ENCODE peak calls at places on chromosomes 16 and 17, in nine cellular contexts. L, O, W, M, C, S, P, K and E are unnamed samples.

GRCh38 chr16:22933173-22933572 is 119.2 kb downstream of the HS3ST2 start:
- DNase-seq in L (peak; percentile 7), O (no peak), W (no peak), M (no peak), C (no peak), S (no peak), P (no peak), K (no peak), E (no peak)

GRCh38 chr16:61471737-61472136 is 564.5 kb downstream of the CDH8 start:
- DNase-seq in L (no peak), O (no peak), W (no peak), M (no peak), C (no peak), S (no peak), P (no peak), K (no peak), E (no peak)

GRCh38 chr16:85553436-85554113 is 59.5 kb upstream of the GSE1 start:
- DNase-seq in L (no peak), O (peak; percentile 13), W (peak; percentile 72), M (peak; percentile 59), C (peak; percentile 38), S (no peak), P (peak; percentile 50), K (no peak), E (peak; percentile 61)

GRCh38 chr17:7888184-7888920 is at the start of gene CHD3:
- DNase-seq in L (peak; percentile 31), O (peak; percentile 16), W (peak; percentile 50), M (no peak), C (peak; percentile 29), S (peak; percentile 51), P (peak; percentile 51), K (no peak), E (no peak)

GRCh38 chr16:73951541-73951940 is 345.1 kb upstream of the PSMD7 start:
- DNase-seq in L (no peak), O (no peak), W (no peak), M (peak; percentile 13), C (no peak), S (no peak), P (no peak), K (no peak), E (no peak)

GRCh38 chr17:21033350-21033749 is 9.5 kb downstream of the USP22 start:
- DNase-seq in L (no peak), O (no peak), W (no peak), M (no peak), C (no peak), S (no peak), P (no peak), K (no peak), E (no peak)

GRCh38 chr17:63997341-63998048 is 656 bp upstream of the PRR29 start:
- DNase-seq in L (peak; percentile 1), O (no peak), W (no peak), M (no peak), C (peak; percentile 69), S (no peak), P (no peak), K (peak; percentile 22), E (no peak)

GRCh38 chr17:72392056-72393010 is 271.5 kb downstream of the SOX9 start:
- DNase-seq in L (no peak), O (no peak), W (no peak), M (no peak), C (peak; percentile 79), S (no peak), P (no peak), K (no peak), E (no peak)

GRCh38 chr17:65433592-65433991 is 127.9 kb downstream of the AXIN2 start:
- DNase-seq in L (no peak), O (no peak), W (no peak), M (no peak), C (peak; percentile 20), S (no peak), P (no peak), K (no peak), E (no peak)

GRCh38 chr16:68332411-68333121 is 21.7 kb downstream of the PRMT7 start:
- DNase-seq in L (no peak), O (no peak), W (peak; percentile 67), M (peak; percentile 42), C (no peak), S (no peak), P (no peak), K (no peak), E (no peak)

GRCh38 chr16:67782567-67783352 is 23.6 kb downstream of the RANBP10 start:
- DNase-seq in L (no peak), O (no peak), W (no peak), M (no peak), C (no peak), S (no peak), P (no peak), K (no peak), E (peak; percentile 27)

GRCh38 chr16:48137822-48138221 is 18.0 kb downstream of the ABCC12 start:
- DNase-seq in L (no peak), O (no peak), W (no peak), M (no peak), C (no peak), S (no peak), P (no peak), K (no peak), E (no peak)

DNA sequence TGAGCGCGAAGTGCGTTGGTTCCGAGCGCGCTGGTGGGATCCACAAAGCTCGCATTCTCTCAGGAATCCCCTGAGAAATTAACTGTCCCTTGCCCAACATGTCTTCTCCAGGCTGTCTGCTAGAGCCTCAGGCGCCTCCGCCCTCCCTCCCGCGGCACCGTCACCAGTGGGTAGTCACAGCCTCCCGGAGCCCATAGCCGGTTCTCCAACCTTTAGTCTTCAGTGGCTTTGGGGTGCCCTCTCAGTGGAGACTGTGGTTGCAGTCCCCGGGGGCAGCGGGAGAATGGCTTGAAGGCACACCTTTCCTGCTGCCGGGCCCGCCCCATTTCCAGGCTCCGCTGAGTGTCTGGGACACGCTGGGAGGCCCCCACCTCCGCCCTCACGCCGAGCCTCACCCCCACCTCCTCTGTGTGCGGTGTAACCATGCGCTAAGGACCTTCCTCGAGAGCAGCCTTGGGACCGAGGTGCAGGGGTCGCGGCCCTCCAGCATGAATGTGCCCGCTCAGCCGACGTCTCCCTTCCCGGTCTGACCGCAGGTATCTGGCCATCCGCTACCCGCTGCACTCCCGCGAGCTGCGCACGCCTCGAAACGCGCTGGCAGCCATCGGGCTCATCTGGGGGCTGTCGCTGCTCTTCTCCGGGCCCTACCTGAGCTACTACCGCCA is 1.7 kb downstream of the GALR2 start:
- DNase-seq in L (peak; percentile 39), O (no peak), W (no peak), M (no peak), C (no peak), S (no peak), P (no peak), K (no peak), E (no peak)
- H3K27ac ChIP-seq in L (no peak overlapping the region), O (no peak overlapping the region), W (no peak overlapping the region), M (no peak overlapping the region), C (no peak overlapping the region), S (no peak overlapping the region), P (no peak overlapping the region), K (no peak overlapping the region), E (no peak overlapping the region)

GRCh38 chr16:54934536-54935410 is 4.1 kb downstream of the IRX5 start:
- DNase-seq in L (peak; percentile 86), O (no peak), W (peak; percentile 47), M (no peak), C (no peak), S (no peak), P (no peak), K (no peak), E (peak; percentile 42)
- H3K27me3 ChIP-seq in L (peaks cover 87% of the 10 kb centered on the region), O (peaks cover 87% of the 10 kb centered on the region), W (peaks cover 86% of the 10 kb centered on the region), M (peaks cover 81% of the 10 kb centered on the region), C (no peaks in the 10 kb centered on the region), S (peaks cover 22% of the 10 kb centered on the region), P (peaks cover 40% of the 10 kb centered on the region), K (peaks cover 49% of the 10 kb centered on the region), E (peaks cover 66% of the 10 kb centered on the region)

GRCh38 chr17:45656527-45657181 is 127.5 kb upstream of the CRHR1 start:
- DNase-seq in L (no peak), O (no peak), W (no peak), M (no peak), C (no peak), S (no peak), P (no peak), K (no peak), E (peak; percentile 54)
- H3K27ac ChIP-seq in L (no peak overlapping the region), O (no peak overlapping the region), W (no peak overlapping the region), M (no peak overlapping the region), C (no peak overlapping the region), S (no peak overlapping the region), P (no peak overlapping the region), K (no peak overlapping the region), E (peak overlapping the region; percentile 80)

GRCh38 chr17:79311373-79311772 is 236.7 kb downstream of the ENGASE start:
- DNase-seq in L (no peak), O (no peak), W (no peak), M (no peak), C (no peak), S (no peak), P (no peak), K (no peak), E (no peak)

GRCh38 chr17:79315282-79316106 is 240.9 kb downstream of the ENGASE start:
- DNase-seq in L (no peak), O (no peak), W (no peak), M (no peak), C (no peak), S (no peak), P (no peak), K (no peak), E (no peak)

GRCh38 chr17:79317916-79318315 is 243.3 kb downstream of the ENGASE start:
- DNase-seq in L (no peak), O (no peak), W (no peak), M (no peak), C (no peak), S (no peak), P (no peak), K (no peak), E (no peak)

GRCh38 chr17:79320331-79320730 is 245.7 kb downstream of the ENGASE start:
- DNase-seq in L (no peak), O (no peak), W (no peak), M (no peak), C (no peak), S (no peak), P (no peak), K (no peak), E (no peak)

DNA sequence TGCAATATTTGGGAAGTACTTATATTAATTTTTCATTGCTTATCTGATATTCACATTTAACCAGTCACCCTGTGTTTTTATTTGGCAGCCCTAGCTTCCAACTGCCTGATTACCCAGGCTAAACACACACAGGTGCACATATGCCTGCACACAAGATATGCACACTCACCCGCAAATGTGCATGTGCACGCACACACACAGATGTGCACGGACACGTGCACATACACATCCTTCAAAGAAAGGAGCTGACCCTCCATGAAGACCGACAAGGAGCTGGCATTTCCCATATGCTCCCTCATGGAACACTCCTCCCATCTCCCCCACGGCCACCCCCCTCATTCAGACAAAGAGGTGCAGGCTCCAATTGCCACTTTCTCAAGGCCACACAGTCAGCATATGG is 242.2 kb downstream of the ENGASE start:
- DNase-seq in L (no peak), O (no peak), W (no peak), M (no peak), C (no peak), S (no peak), P (no peak), K (no peak), E (no peak)
- H3K27me3 ChIP-seq in L (no peaks in the 10 kb centered on the region), O (peaks cover 14% of the 10 kb centered on the region), W (peaks cover 10% of the 10 kb centered on the region), M (peaks cover 46% of the 10 kb centered on the region), C (peaks cover 36% of the 10 kb centered on the region), S (no peaks in the 10 kb centered on the region), P (no peaks in the 10 kb centered on the region), K (no peaks in the 10 kb centered on the region), E (no peaks in the 10 kb centered on the region)